ENCODE peak calls at places on chromosomes 5 and 9, in five cellular contexts. J is suprapubic skin, B is GM12878, M is HCT116, C is adrenal gland. Z is an unnamed sample.

GRCh38 chr5:9034671-9035070 is 511.2 kb downstream of the SEMA5A start:
- DNase-seq in J (no peak), B (no peak), M (no peak), C (no peak), Z (no peak)

GRCh38 chr5:58184910-58185309 is 275.0 kb downstream of the PLK2 start:
- DNase-seq in J (no peak), B (no peak), M (no peak), C (no peak), Z (no peak)

GRCh38 chr5:177098772-177099152 is 12.0 kb downstream of the FGFR4 start:
- DNase-seq in J (no peak), B (no peak), M (no peak), C (no peak), Z (no peak)

GRCh38 chr5:139228201-139228796 is 30.1 kb upstream of the SIL1 start:
- DNase-seq in J (no peak), B (no peak), M (no peak), C (no peak), Z (no peak)

GRCh38 chr5:124102491-124102890 is 590.5 kb downstream of the CSNK1G3 start:
- DNase-seq in J (no peak), B (no peak), M (no peak), C (no peak), Z (no peak)

GRCh38 chr5:154444559-154445421 is 1.0 kb upstream of the SAP30L start:
- DNase-seq in J (no peak), B (no peak), M (no peak), C (no peak), Z (no peak)

GRCh38 chr9:112669326-112669725 is 48.6 kb downstream of the INIP start:
- DNase-seq in J (no peak), B (no peak), M (no peak), C (no peak), Z (no peak)

GRCh38 chr5:156552855-156553358 is 225.9 kb downstream of the SGCD start:
- DNase-seq in J (no peak), B (no peak), M (no peak), C (no peak), Z (no peak)

GRCh38 chr9:133587051-133587450 is 22.1 kb downstream of the FAM163B start:
- DNase-seq in J (no peak), B (no peak), M (no peak), C (no peak), Z (no peak)

GRCh38 chr5:82793808-82794419 is 283.3 kb downstream of the TMEM167A start:
- DNase-seq in J (no peak), B (no peak), M (peak), C (peak), Z (no peak)

GRCh38 chr9:33225319-33226152 is 14.4 kb upstream of the SPINK4 start:
- DNase-seq in J (no peak), B (peak), M (peak), C (peak), Z (peak)

GRCh38 chr5:79787448-79787847 is 97.8 kb downstream of the CMYA5 start:
- DNase-seq in J (no peak), B (no peak), M (no peak), C (no peak), Z (no peak)

GRCh38 chr5:1799602-1800469 is at the start of gene MRPL36:
- DNase-seq in J (peak), B (no peak), M (peak), C (peak), Z (peak)

GRCh38 chr9:31393240-31393639 is 991.2 kb upstream of the ACO1 start:
- DNase-seq in J (no peak), B (no peak), M (no peak), C (no peak), Z (no peak)

GRCh38 chr5:119347996-119348395 is 7.8 kb upstream of the TNFAIP8 start:
- DNase-seq in J (no peak), B (no peak), M (no peak), C (no peak), Z (no peak)

GRCh38 chr9:18056993-18057369 is 417.0 kb upstream of the ADAMTSL1 start:
- DNase-seq in J (no peak), B (peak), M (no peak), C (no peak), Z (no peak)

GRCh38 chr9:95627802-95628201 is 111.0 kb upstream of the PTCH1 start:
- DNase-seq in J (peak), B (no peak), M (no peak), C (no peak), Z (no peak)

GRCh38 chr5:154857091-154857533 is 1.3 kb upstream of the CNOT8 start:
- DNase-seq in J (peak), B (no peak), M (no peak), C (no peak), Z (no peak)

GRCh38 chr9:91771864-91772263 is 178.2 kb downstream of the ROR2 start:
- DNase-seq in J (no peak), B (no peak), M (no peak), C (no peak), Z (no peak)

GRCh38 chr9:127183814-127184582 is 61.6 kb upstream of the ANGPTL2 start:
- DNase-seq in J (no peak), B (peak), M (no peak), C (no peak), Z (peak)

GRCh38 chr9:68775003-68775730 is 70.1 kb downstream of the PIP5K1B start:
- DNase-seq in J (no peak), B (no peak), M (no peak), C (peak), Z (no peak)

GRCh38 chr9:135850737-135851136 is 56.6 kb downstream of the CAMSAP1 start:
- DNase-seq in J (no peak), B (no peak), M (no peak), C (no peak), Z (no peak)

GRCh38 chr9:89555426-89556375 is 49.1 kb upstream of the GADD45G start:
- DNase-seq in J (no peak), B (peak), M (no peak), C (no peak), Z (no peak)

GRCh38 chr9:224540-225520 is 10.2 kb downstream of the DOCK8 start:
- DNase-seq in J (no peak), B (no peak), M (no peak), C (no peak), Z (no peak)

GRCh38 chr5:158977642-158978041 is 122.1 kb downstream of the EBF1 start:
- DNase-seq in J (no peak), B (no peak), M (no peak), C (no peak), Z (no peak)

DNA sequence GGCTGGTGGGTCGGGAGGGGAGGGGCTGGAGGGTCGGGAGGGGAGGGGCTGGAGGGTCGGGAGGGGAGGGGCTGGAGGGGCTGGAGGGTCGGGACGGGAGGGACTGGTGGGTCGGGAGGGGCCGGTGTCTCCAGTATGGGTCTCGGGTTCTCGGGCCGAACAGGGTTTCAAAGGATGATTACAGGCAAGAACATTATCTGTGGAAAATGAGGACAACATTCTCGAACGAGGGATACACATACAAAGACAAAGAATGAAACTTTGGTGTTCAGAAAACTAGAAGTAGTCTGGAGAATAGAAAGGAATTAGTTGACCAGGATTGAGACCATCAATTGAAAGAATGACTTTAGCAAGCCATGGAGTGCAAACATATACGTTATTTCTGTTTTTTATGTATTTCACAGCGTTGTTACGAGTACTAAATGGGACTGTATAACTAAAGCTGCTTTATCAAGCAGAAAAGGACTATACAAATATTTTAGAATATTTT is 360 bp upstream of the ZCCHC10 start:
- DNase-seq in J (no peak), B (no peak), M (no peak), C (no peak), Z (no peak)
- H3K4me3 ChIP-seq in J (peak), B (peak), M (peak), C (peak), Z (peak)

GRCh38 chr9:36088020-36088419 is 48.5 kb upstream of the GLIPR2 start:
- DNase-seq in J (no peak), B (no peak), M (no peak), C (no peak), Z (no peak)
- TF ChIP-seq CTCF in J (no peak), B (no peak), M (no peak), C (no peak), Z (no peak)

GRCh38 chr9:6928863-6929262 is 171.1 kb downstream of the KDM4C start:
- DNase-seq in J (no peak), B (no peak), M (no peak), C (no peak), Z (no peak)

GRCh38 chr9:6929428-6929827 is 171.7 kb downstream of the KDM4C start:
- DNase-seq in J (no peak), B (no peak), M (no peak), C (no peak), Z (no peak)

GRCh38 chr9:6927838-6928237 is 170.1 kb downstream of the KDM4C start:
- DNase-seq in J (no peak), B (no peak), M (no peak), C (no peak), Z (no peak)

GRCh38 chr9:6930827-6931226 is 173.1 kb downstream of the KDM4C start:
- DNase-seq in J (no peak), B (no peak), M (no peak), C (no peak), Z (no peak)

DNA sequence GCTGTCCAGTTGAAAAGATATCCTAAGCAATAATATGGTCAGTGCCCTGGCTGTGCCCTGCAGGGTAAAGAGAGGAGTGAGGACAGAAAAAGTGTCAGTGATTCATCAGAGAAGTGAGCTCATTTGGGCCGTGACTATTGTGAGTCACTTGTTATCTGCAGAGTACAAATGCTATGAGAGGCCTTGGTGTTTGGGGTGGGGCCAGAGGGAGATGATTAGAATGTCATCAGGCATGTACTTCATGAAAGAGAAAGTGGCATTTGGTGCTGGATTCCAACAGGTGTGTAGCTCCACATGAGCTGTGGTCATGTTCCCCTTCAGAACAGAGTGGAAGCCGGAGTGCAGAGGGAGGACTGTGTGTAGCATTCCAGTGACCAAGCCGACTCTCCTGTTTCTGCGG is 174.1 kb downstream of the KDM4C start:
- DNase-seq in J (no peak), B (no peak), M (peak), C (peak), Z (peak)
- TF ChIP-seq POLR2A in J (no peak), B (no peak), M (no peak), C (peak), Z (no peak)

GRCh38 chr5:72210913-72211670 is 103.8 kb downstream of the MAP1B start:
- DNase-seq in J (no peak), B (no peak), M (no peak), C (peak), Z (peak)
- H3K4me3 ChIP-seq in J (no peak), B (no peak), M (no peak), C (no peak), Z (no peak)

DNA sequence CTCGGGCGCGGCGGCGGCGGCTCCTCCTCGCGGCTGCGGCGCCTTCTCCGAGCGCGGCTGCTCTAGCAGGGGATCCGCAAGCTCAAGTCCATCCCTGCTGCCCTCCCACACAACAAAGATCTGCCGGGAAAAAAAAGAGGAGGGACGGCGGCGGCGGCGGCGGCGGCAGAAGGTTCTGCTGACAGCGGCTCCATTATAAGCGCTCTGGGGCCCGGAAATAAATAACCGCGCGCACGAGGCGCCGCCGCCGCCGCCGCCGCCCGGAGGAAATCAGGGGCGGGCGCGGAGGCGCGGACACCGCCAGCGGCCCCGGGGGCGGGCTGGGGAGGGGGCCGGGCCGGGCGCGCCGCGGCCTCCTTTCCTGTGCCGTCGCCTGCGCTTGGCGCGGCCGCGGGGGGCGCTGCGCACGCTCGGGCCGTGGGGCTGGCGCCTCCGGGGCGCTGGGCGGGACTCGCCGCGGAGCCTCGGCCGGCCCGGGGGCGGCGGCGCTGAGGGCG is at the start of gene ANKH:
- DNase-seq in J (no peak), B (no peak), M (peak), C (peak), Z (peak)
- TF ChIP-seq CTCF in J (no peak), B (peak), M (peak), C (peak), Z (peak)

DNA sequence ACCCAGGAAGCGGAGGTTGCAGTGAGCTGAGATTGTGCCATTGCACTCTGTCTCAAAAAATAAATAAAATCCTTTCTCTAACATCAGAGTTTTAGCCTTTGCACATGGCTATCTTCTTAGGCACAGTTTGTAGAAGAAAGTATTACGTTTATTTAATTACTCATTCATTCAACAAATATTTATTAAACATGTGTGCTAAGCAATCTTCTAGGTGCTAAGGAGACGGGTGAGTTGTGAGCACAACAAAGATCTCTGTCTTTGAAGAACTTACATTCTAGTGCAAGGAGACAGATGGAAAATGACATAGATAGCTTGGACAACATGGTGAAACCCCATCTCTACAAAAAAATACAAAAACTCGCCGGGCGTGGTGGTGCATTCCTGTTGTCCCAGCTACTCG is 122.3 kb upstream of the MYO10 start:
- DNase-seq in J (no peak), B (no peak), M (no peak), C (no peak), Z (no peak)
- TF ChIP-seq POLR2A in J (no peak), B (no peak), M (no peak), C (no peak), Z (no peak)

DNA sequence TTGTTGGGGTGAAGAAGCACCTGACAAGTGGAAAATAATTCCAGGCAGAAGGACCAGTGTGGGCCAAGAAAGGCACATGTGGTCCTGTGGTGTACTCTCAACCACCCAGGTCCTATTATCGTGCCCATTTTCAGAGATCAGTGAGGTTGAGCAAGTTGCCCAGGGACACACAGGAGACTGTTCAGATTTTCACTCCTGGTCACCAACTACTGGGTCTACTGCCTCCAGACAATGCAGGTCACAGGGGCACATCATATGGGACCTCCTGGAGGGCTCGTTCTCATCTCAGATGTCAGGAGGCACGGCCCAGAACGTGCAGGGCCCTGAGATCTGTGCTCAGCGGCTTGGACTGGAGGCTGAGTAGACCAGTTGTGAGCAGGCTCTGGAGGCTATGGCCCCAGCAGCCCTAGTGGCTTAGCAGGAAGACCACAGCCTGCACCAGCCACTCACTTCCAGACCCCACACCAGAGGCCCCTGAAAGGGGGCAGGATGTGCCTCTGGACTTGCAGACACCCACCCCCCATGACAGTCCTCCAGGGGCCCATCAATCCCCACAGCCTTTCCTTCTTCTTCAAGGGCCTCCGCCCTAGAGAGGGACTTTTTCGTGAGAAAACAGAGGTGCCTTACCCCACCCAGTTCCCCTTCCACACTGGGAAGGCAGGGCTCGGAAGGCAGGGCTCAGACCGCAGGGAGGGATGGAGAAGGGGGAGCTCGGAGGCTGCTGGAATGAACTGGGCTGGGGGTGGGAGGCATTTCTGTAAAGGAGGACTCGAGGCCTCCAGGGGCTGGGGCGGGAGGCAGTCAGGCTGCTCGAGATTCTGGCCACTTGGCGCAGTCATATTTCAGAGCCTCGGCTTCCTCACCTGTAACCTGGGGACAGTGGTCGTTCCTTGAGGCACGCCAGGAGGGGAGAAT is 82.7 kb upstream of the NEURL1B start:
- DNase-seq in J (no peak), B (no peak), M (no peak), C (no peak), Z (no peak)
- H3K4me3 ChIP-seq in J (peak), B (no peak), M (no peak), C (peak), Z (no peak)

DNA sequence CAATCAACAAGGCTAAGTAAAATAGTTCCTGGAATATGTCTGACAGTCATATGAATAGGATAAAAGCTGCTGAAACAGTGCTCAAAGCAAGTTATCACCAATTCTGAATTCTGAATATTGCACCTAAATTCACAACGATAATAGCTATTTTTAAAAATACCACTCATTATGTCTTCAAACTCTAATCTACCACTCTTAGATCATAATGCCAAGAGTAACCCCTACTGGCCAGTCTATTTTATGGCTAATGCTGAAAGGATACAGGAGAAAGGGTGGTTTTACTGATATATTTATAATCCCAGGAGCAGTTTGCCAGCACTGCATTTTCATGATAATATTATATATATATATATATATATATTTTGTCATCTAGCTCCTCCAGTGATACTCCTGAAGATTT is 232.8 kb downstream of the PDE4D start:
- DNase-seq in J (no peak), B (no peak), M (no peak), C (no peak), Z (no peak)
- TF ChIP-seq CTCF in J (no peak), B (peak), M (no peak), C (no peak), Z (no peak)

GRCh38 chr5:173890195-173890951 is 2.2 kb downstream of the CPEB4 start:
- DNase-seq in J (no peak), B (no peak), M (no peak), C (peak), Z (no peak)
- TF ChIP-seq POLR2A in J (no peak), B (no peak), M (no peak), C (peak), Z (no peak)

GRCh38 chr9:93129691-93130500 is 4.2 kb downstream of the NINJ1 start:
- DNase-seq in J (no peak), B (no peak), M (no peak), C (peak), Z (no peak)

GRCh38 chr9:93132287-93132927 is 1.6 kb downstream of the NINJ1 start:
- DNase-seq in J (no peak), B (no peak), M (no peak), C (peak), Z (peak)

GRCh38 chr9:93131599-93132286 is 2.3 kb downstream of the NINJ1 start:
- DNase-seq in J (no peak), B (no peak), M (no peak), C (peak), Z (peak)

GRCh38 chr9:93129286-93129685 is 4.8 kb downstream of the NINJ1 start:
- DNase-seq in J (no peak), B (no peak), M (no peak), C (peak), Z (no peak)

DNA sequence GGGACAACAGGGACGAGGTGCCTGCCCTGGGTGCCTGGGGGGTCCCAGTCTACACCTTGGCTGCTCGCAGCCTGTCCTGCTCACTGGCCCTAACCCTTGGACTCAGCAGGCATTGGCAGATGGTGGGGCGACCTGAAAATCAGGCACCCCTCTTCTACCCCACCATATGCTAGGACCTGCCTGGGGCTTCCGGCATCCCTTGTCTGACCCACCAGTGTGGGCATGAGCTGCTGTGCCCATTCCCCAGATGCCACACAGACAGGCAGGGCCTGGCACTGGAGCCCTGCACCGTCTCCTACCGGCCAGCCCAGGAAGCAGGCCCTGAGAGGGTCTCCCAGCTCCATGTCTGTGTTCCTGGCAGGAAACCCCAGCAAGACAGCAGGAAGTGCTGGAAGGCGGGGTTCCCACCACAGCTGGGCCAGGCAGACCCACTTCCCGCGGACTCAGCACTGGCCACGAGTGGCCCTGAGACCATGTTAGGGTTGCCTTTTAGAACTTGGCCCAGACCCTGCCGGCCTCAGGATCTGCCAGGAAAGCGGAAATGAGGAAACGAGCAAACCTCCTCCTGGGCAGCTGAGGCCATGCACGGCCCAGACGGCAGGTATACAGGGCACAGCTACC is 3.1 kb downstream of the NINJ1 start:
- DNase-seq in J (no peak), B (no peak), M (no peak), C (peak), Z (no peak)
- H3K4me3 ChIP-seq in J (peak), B (no peak), M (no peak), C (peak), Z (no peak)

Z was measured in uterus.